ENCODE peak calls at places on chromosomes 6 and 20, in six cellular contexts. W, H, E, T, X and N are unnamed samples. For H3K9me3, the result is how much of the 10 kb centered on the place peaks cover.

GRCh38 chr6:30443657-30444450 is 45.5 kb upstream of the HLA-E start:
- DNase-seq in H (no peak), T (no peak), W (peak), X (peak), E (peak), N (peak)

GRCh38 chr20:45822863-45823262 is 4.2 kb downstream of the TNNC2 start:
- DNase-seq in W (peak), X (no peak), H (no peak), E (peak), T (no peak), N (no peak)

GRCh38 chr20:21102691-21103311 is 3.4 kb downstream of the LINC00237 start:
- DNase-seq in H (no peak), E (peak), W (no peak), T (no peak), X (peak), N (peak)

GRCh38 chr20:57938158-57939108 is 228.6 kb upstream of the PMEPA1 start:
- DNase-seq in X (no peak), T (no peak), H (no peak), W (no peak), E (peak), N (no peak)

GRCh38 chr6:151733680-151734320 is 73.7 kb upstream of the ESR1 start:
- DNase-seq in E (no peak), X (no peak), T (no peak), W (no peak), H (no peak), N (no peak)

GRCh38 chr6:142293121-142293520 is 8.7 kb upstream of the ADGRG6 start:
- DNase-seq in W (no peak), H (no peak), X (no peak), T (no peak), E (no peak), N (no peak)

GRCh38 chr20:11970243-11970836 is 52.6 kb downstream of the BTBD3 start:
- DNase-seq in W (no peak), T (no peak), E (no peak), H (no peak), X (no peak), N (no peak)

GRCh38 chr6:155654474-155654873 is 198.8 kb upstream of the NOX3 start:
- DNase-seq in X (no peak), W (no peak), E (no peak), T (no peak), H (no peak), N (no peak)

GRCh38 chr20:38199506-38200390 is 34.7 kb upstream of the TGM2 start:
- DNase-seq in H (no peak), W (peak), T (peak), X (no peak), E (no peak), N (no peak)

GRCh38 chr20:1654994-1655393 is 2.6 kb downstream of the SIRPG start:
- DNase-seq in W (no peak), T (no peak), E (no peak), X (no peak), H (no peak), N (no peak)

GRCh38 chr6:87909849-87910248 is 137.8 kb upstream of the SPACA1 start:
- DNase-seq in E (peak), H (no peak), W (peak), X (no peak), T (no peak), N (no peak)

GRCh38 chr20:13736792-13737191 is 47.9 kb downstream of the ESF1 start:
- DNase-seq in E (peak), H (no peak), T (peak), X (no peak), W (peak), N (no peak)

GRCh38 chr6:114342086-114342825 is 567 bp downstream of the HS3ST5 start:
- DNase-seq in E (peak), T (no peak), X (peak), H (no peak), W (no peak), N (peak)

GRCh38 chr20:59692139-59692538 is 87.8 kb downstream of the PHACTR3 start:
- DNase-seq in T (no peak), X (no peak), H (no peak), E (no peak), W (no peak), N (no peak)

GRCh38 chr20:59688999-59689398 is 84.7 kb downstream of the PHACTR3 start:
- DNase-seq in T (no peak), E (no peak), X (no peak), W (no peak), H (no peak), N (no peak)

GRCh38 chr20:59690101-59690500 is 85.8 kb downstream of the PHACTR3 start:
- DNase-seq in X (no peak), T (no peak), H (no peak), E (no peak), W (no peak), N (no peak)

GRCh38 chr20:59693587-59693986 is 89.2 kb downstream of the PHACTR3 start:
- DNase-seq in W (no peak), T (no peak), H (no peak), E (no peak), X (no peak), N (no peak)

DNA sequence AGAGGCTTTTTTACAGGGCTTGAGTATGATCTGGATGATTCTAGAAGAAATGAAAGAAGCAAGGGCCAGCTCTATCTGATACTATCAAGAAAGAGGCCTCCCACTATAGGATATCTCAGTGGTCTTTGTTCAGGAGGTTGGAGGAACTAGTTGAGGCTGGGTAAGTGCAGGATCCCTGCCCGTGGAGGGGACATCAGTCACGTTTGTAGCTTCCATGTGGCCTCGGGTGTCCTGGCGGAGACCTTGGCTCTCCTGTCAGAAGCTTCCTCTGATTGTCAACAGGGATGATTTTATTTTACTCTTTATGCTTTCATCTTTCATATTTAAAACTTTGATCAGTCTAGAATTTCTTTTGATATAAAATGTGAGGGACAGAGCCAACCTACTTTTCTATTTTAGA is 86.6 kb downstream of the PHACTR3 start:
- DNase-seq in E (no peak), X (no peak), T (no peak), W (no peak), H (no peak), N (no peak)
- H3K9me3 ChIP-seq in E (under half), X (under half), T (under half), W (under half), H (under half), N (under half)

GRCh38 chr20:10800288-10800687 is 126.5 kb upstream of the JAG1 start:
- DNase-seq in E (no peak), W (no peak), T (no peak), H (no peak), X (no peak), N (no peak)

GRCh38 chr20:10806539-10806938 is 132.7 kb upstream of the JAG1 start:
- DNase-seq in T (no peak), E (no peak), H (no peak), W (no peak), X (no peak), N (no peak)

GRCh38 chr20:10802201-10802600 is 128.4 kb upstream of the JAG1 start:
- DNase-seq in H (no peak), T (no peak), X (no peak), E (no peak), W (no peak), N (no peak)

GRCh38 chr20:10807013-10807412 is 133.2 kb upstream of the JAG1 start:
- DNase-seq in W (no peak), E (no peak), T (no peak), H (no peak), X (no peak), N (no peak)

DNA sequence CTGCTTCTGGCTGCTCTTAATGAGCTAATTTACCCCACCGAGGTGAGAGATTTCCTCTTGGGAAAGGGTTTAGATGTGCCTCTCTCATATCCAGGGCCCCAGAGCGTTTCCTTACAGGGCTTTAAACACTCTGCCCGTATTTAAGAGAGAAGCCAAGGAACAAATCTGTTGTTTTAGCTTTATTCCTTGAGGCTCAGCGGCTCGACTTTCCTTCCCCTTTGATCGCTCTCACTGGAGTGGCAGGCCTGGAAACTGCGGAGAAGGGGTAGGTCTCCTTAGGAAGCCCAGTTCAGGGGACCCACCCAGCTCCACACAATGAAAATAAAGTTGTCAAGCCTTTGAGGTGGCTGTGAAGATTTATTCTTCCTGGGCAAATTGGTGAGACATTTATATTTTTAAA is 132.0 kb upstream of the JAG1 start:
- DNase-seq in W (no peak), H (no peak), E (no peak), X (no peak), T (no peak), N (no peak)
- H3K27ac ChIP-seq in W (no peak), H (peak), E (no peak), X (no peak), T (no peak), N (no peak)

GRCh38 chr6:35258336-35258735 is 1.2 kb upstream of the ZNF76 start:
- DNase-seq in E (peak), W (no peak), T (no peak), X (no peak), H (no peak), N (no peak)
- H3K4me3 ChIP-seq in E (peak), W (peak), T (peak), X (peak), H (peak), N (peak)

GRCh38 chr6:147759088-147759487 is 250.6 kb downstream of the SAMD5 start:
- DNase-seq in E (no peak), W (peak), X (no peak), T (no peak), H (no peak), N (no peak)
- H3K9me3 ChIP-seq in E (under half), W (under half), X (under half), T (under half), H (under half), N (under half)

GRCh38 chr6:11766056-11766455 is 12.5 kb downstream of the ADTRP start:
- DNase-seq in W (no peak), T (no peak), E (peak), H (no peak), X (no peak), N (no peak)
- H3K27ac ChIP-seq in W (no peak), T (peak), E (peak), H (peak), X (peak), N (no peak)

GRCh38 chr6:33019358-33019757 is 10.0 kb upstream of the HLA-DOA start:
- DNase-seq in H (no peak), X (no peak), E (no peak), W (no peak), T (no peak), N (no peak)

GRCh38 chr6:33017694-33018353 is 8.4 kb upstream of the HLA-DOA start:
- DNase-seq in W (no peak), X (no peak), E (no peak), H (no peak), T (no peak), N (no peak)

GRCh38 chr6:33018418-33018817 is 9.0 kb upstream of the HLA-DOA start:
- DNase-seq in H (no peak), W (no peak), X (no peak), T (no peak), E (no peak), N (no peak)

GRCh38 chr6:33017024-33017423 is 7.6 kb upstream of the HLA-DOA start:
- DNase-seq in T (no peak), E (no peak), X (no peak), W (no peak), H (no peak), N (no peak)

DNA sequence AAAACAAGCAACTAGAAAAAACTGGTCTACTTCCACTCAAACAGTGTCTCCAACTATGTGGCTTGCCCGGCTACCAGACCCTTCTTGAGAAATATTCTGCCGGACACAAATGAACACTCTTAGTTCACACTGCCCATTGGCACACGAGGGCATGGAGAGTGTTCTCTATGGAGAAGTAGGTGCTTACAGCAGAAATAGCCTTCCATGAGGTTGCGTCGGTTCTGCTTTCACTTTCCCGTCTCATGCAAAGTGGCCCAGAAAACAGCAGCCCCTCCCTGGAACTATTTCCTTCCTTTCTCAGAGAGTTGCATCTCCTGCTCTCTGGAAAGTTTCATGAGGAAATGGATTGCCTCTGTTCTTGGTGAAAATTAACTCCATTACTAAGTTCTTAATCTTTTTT is 9.5 kb upstream of the HLA-DOA start:
- DNase-seq in T (no peak), X (peak), E (peak), H (peak), W (peak), N (no peak)
- H3K4me3 ChIP-seq in T (peak), X (no peak), E (peak), H (peak), W (peak), N (peak)

GRCh38 chr6:40077315-40077714 is 143.1 kb upstream of the MOCS1 start:
- DNase-seq in H (no peak), E (no peak), T (no peak), X (no peak), W (no peak), N (no peak)
- H3K9me3 ChIP-seq in H (under half), E (under half), T (under half), X (under half), W (under half), N (under half)

GRCh38 chr6:7143161-7143974 is 35.6 kb downstream of the RREB1 start:
- DNase-seq in X (peak), W (peak), T (no peak), E (peak), H (no peak), N (no peak)
- H3K27ac ChIP-seq in X (peak), W (no peak), T (no peak), E (peak), H (peak), N (peak)

DNA sequence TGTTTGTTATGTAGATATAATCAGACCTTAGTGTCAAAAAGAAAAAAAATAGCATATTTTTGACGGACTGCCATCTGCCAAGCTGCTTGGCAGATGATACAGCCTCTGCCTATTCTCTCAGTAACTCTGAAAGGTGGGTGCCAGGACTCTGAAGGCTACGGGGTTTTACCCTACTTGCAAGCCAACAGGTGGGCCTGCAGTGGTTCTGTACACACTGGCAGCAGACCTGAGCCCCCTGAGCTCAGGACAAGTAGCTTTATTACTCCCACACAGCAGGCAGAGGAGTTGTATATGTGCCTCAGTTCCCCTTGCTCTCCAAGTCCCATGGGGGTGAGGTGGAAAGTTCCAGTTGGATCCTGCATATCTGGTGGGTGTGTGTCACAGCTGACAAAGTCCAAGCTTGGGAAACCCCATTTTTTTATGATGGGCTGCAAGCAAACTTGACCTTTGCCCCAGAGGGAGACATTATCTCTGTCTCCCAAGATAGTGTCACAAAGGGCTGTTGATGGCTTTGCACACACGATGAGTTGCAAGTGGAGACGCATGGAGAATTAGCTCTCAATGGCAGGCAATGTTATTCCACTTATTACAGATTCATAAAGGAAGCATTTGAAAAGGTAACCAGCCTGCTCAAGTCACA is 20.5 kb upstream of the AFDN start:
- DNase-seq in W (no peak), X (peak), E (no peak), T (no peak), H (no peak), N (no peak)
- H3K4me3 ChIP-seq in W (no peak), X (no peak), E (no peak), T (no peak), H (no peak), N (no peak)

DNA sequence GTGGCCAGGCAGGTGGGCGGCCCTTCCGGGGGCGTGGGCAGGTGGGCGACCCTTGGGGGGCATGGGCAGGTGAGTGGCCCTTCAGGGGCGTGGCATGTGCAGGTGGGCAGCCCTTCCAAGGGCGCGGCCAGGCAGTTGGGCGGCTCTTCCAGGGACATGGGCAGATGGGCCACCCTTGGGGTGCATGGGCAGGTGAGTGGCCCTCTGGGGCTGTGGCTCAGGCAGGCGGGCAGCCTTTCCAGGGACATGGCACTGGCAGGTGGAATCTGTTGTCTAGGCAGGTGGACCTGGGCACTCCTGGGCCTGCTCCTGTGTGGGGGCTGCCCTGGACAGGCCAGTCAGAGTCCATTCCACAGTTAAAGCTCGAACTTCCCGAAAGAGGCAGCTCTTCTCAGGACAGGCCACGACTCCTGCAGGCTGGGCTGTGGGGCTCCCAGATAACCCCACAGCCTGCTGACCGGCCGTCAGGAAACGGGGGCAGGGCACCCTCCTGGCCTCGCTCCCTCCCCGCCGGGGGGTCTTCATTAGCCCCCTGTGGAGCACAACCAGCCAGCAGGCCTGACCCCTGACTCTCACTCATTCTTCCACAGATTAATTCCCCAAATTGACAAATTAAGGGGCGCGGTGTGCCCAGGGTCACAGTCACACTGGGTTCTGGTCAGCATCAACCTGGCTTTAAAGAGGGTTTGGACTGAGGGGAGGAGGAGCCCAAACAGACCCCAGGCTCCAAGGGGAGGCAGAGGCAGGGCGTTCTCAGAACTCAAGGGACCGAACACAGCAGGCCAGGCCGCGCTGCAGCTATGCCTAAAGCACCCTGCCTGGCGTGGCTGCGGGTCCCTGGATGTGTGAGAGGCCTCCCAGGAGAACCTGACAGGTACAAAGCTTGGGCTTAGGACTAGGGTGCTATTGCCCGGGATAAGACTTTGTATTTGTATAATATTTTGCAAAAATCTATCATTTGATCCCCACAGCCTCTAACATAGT is 130.0 kb downstream of the DLL1 start:
- DNase-seq in X (no peak), H (no peak), W (no peak), T (no peak), E (no peak), N (peak)
- H3K9me3 ChIP-seq in X (under half), H (under half), W (under half), T (half or more), E (under half), N (under half)